ENCODE peak calls at places on chromosome 4, in ten cellular contexts. A is fibroblast of the conjunctiva; X is amniotic epithelial cell; P is non-pigmented ciliary epithelial cell; K is activated CD4-positive, alpha-beta T cell treated with anti-CD3 and anti-CD28 coated beads for 4 hours; T is coronary artery; W is dermis microvascular lymphatic vessel endothelial cell; R is stimulated activated CD4-positive, alpha-beta T cell treated with anti-CD3 and anti-CD28 coated beads, Interleukin-15, amount 100 ng/mL, for 24 hours; C is neural progenitor cell; M is SW480. V is an unnamed sample.

GRCh38 chr4:4572821-4573220 is 31.0 kb upstream of the STX18 start:
- DNase-seq in T (no peak), P (no peak), M (no peak), W (no peak), K (no peak), X (no peak), C (no peak), A (no peak), R (no peak), V (no peak)

GRCh38 chr4:126364290-126364978 is 1049.7 kb downstream of the FAT4 start:
- DNase-seq in R (no peak), X (peak), K (no peak), A (peak), P (peak), C (no peak), W (peak), T (no peak), M (no peak), V (no peak)

GRCh38 chr4:8439168-8439567 is 1.4 kb downstream of the ACOX3 start:
- DNase-seq in P (no peak), K (no peak), R (no peak), C (no peak), A (no peak), M (no peak), T (no peak), X (peak), W (no peak), V (no peak)

GRCh38 chr4:153409924-153410501 is 56.1 kb upstream of the TMEM131L start:
- DNase-seq in A (no peak), T (no peak), K (no peak), P (no peak), X (peak), C (peak), R (no peak), W (peak), M (no peak), V (no peak)

GRCh38 chr4:142236268-142236667 is 599.9 kb downstream of the IL15 start:
- DNase-seq in M (no peak), R (no peak), C (no peak), K (no peak), P (no peak), T (no peak), A (no peak), W (no peak), X (no peak), V (no peak)

GRCh38 chr4:183352546-183352945 is 30.3 kb upstream of the CLDN24 start:
- DNase-seq in X (no peak), M (no peak), K (no peak), W (no peak), C (no peak), A (no peak), T (no peak), R (no peak), P (no peak), V (no peak)

GRCh38 chr4:43990968-43991367 is 457.6 kb downstream of the KCTD8 start:
- DNase-seq in M (no peak), P (no peak), X (no peak), C (no peak), A (no peak), W (no peak), R (no peak), K (no peak), T (no peak), V (no peak)

GRCh38 chr4:111775908-111776307 is 369.3 kb upstream of the FAM241A start:
- DNase-seq in C (no peak), K (no peak), R (no peak), A (no peak), W (no peak), P (peak), T (no peak), X (peak), M (no peak), V (no peak)

GRCh38 chr4:86788826-86789225 is 60.4 kb downstream of the SLC10A6 start:
- DNase-seq in X (no peak), K (no peak), W (no peak), R (no peak), A (no peak), C (no peak), P (peak), M (no peak), T (no peak), V (no peak)

GRCh38 chr4:135744928-135745327 is 1543.3 kb upstream of the PABPC4L start:
- DNase-seq in C (no peak), T (no peak), R (no peak), P (no peak), W (no peak), X (no peak), K (no peak), A (no peak), M (no peak), V (no peak)

GRCh38 chr4:25236971-25237370 is 3.1 kb downstream of the PI4K2B start:
- DNase-seq in K (no peak), A (no peak), W (no peak), T (no peak), R (no peak), P (no peak), X (no peak), M (no peak), C (no peak), V (no peak)

GRCh38 chr4:12881945-12882589 is 602.1 kb downstream of the RAB28 start:
- DNase-seq in W (no peak), R (no peak), K (no peak), T (no peak), M (no peak), X (no peak), P (no peak), A (no peak), C (no peak), V (no peak)

GRCh38 chr4:101299021-101299420 is 48.3 kb downstream of the PPP3CA start:
- DNase-seq in K (no peak), X (no peak), A (no peak), P (no peak), C (no peak), W (no peak), R (no peak), M (no peak), T (no peak), V (no peak)

GRCh38 chr4:79788884-79789283 is 284.1 kb downstream of the ANTXR2 start:
- DNase-seq in R (no peak), C (peak), A (no peak), X (no peak), M (no peak), W (no peak), P (no peak), K (no peak), T (no peak), V (no peak)